ENCODE peak calls at places on chromosomes 2 and 18, in seven cellular contexts. One of them, this sample, is unnamed.

GRCh38 chr2:15654727-15655073 is 63.0 kb downstream of the DDX1 start:
- DNase-seq in neural crest cell: no peak
- DNase-seq in NCI-H2227 treated with DMSO at 0.1 percent for 48 hours: no peak
- DNase-seq in psoas muscle: no peak
- DNase-seq in activated CD4-positive, CD25-positive, alpha-beta regulatory T cell treated with anti-CD3 and anti-CD28 coated beads, Interleukin-2, amount 50 U/mL, for 72 hours: no peak
- DNase-seq in stimulated activated CD4-positive, alpha-beta T cell treated with anti-CD3 and anti-CD28 coated beads, TNF-alpha, amount 100 ng/mL, for 1 hour: no peak
- DNase-seq in hepatocyte: no peak
- DNase-seq in this sample: no peak

GRCh38 chr2:235776531-235776930 is 282.7 kb downstream of the AGAP1 start:
- DNase-seq in activated CD4-positive, CD25-positive, alpha-beta regulatory T cell treated with anti-CD3 and anti-CD28 coated beads, Interleukin-2, amount 50 U/mL, for 72 hours: no peak
- DNase-seq in hepatocyte: no peak
- DNase-seq in psoas muscle: no peak
- DNase-seq in stimulated activated CD4-positive, alpha-beta T cell treated with anti-CD3 and anti-CD28 coated beads, TNF-alpha, amount 100 ng/mL, for 1 hour: no peak
- DNase-seq in neural crest cell: no peak
- DNase-seq in NCI-H2227 treated with DMSO at 0.1 percent for 48 hours: no peak
- DNase-seq in this sample: no peak

GRCh38 chr2:182914852-182915251 is 48.4 kb upstream of the FRZB start:
- DNase-seq in psoas muscle: no peak
- DNase-seq in activated CD4-positive, CD25-positive, alpha-beta regulatory T cell treated with anti-CD3 and anti-CD28 coated beads, Interleukin-2, amount 50 U/mL, for 72 hours: no peak
- DNase-seq in hepatocyte: no peak
- DNase-seq in NCI-H2227 treated with DMSO at 0.1 percent for 48 hours: no peak
- DNase-seq in stimulated activated CD4-positive, alpha-beta T cell treated with anti-CD3 and anti-CD28 coated beads, TNF-alpha, amount 100 ng/mL, for 1 hour: no peak
- DNase-seq in neural crest cell: no peak
- DNase-seq in this sample: no peak

GRCh38 chr2:67251741-67252140 is 145.4 kb upstream of the ETAA1 start:
- DNase-seq in hepatocyte: no peak
- DNase-seq in neural crest cell: no peak
- DNase-seq in activated CD4-positive, CD25-positive, alpha-beta regulatory T cell treated with anti-CD3 and anti-CD28 coated beads, Interleukin-2, amount 50 U/mL, for 72 hours: no peak
- DNase-seq in NCI-H2227 treated with DMSO at 0.1 percent for 48 hours: no peak
- DNase-seq in stimulated activated CD4-positive, alpha-beta T cell treated with anti-CD3 and anti-CD28 coated beads, TNF-alpha, amount 100 ng/mL, for 1 hour: no peak
- DNase-seq in psoas muscle: no peak
- DNase-seq in this sample: no peak

GRCh38 chr2:175001546-175001945 is 3.6 kb downstream of the CHN1 start:
- DNase-seq in psoas muscle: no peak
- DNase-seq in stimulated activated CD4-positive, alpha-beta T cell treated with anti-CD3 and anti-CD28 coated beads, TNF-alpha, amount 100 ng/mL, for 1 hour: no peak
- DNase-seq in NCI-H2227 treated with DMSO at 0.1 percent for 48 hours: no peak
- DNase-seq in neural crest cell: no peak
- DNase-seq in hepatocyte: no peak
- DNase-seq in activated CD4-positive, CD25-positive, alpha-beta regulatory T cell treated with anti-CD3 and anti-CD28 coated beads, Interleukin-2, amount 50 U/mL, for 72 hours: no peak
- DNase-seq in this sample: no peak

GRCh38 chr2:42286268-42286946 is 74.6 kb downstream of the COX7A2L start:
- DNase-seq in hepatocyte: no peak
- DNase-seq in stimulated activated CD4-positive, alpha-beta T cell treated with anti-CD3 and anti-CD28 coated beads, TNF-alpha, amount 100 ng/mL, for 1 hour: no peak
- DNase-seq in NCI-H2227 treated with DMSO at 0.1 percent for 48 hours: no peak
- DNase-seq in neural crest cell: no peak
- DNase-seq in psoas muscle: no peak
- DNase-seq in activated CD4-positive, CD25-positive, alpha-beta regulatory T cell treated with anti-CD3 and anti-CD28 coated beads, Interleukin-2, amount 50 U/mL, for 72 hours: no peak
- DNase-seq in this sample: no peak

GRCh38 chr2:240615830-240616547 is 9.3 kb upstream of the GPR35 start:
- DNase-seq in psoas muscle: no peak
- DNase-seq in NCI-H2227 treated with DMSO at 0.1 percent for 48 hours: no peak
- DNase-seq in activated CD4-positive, CD25-positive, alpha-beta regulatory T cell treated with anti-CD3 and anti-CD28 coated beads, Interleukin-2, amount 50 U/mL, for 72 hours: peak
- DNase-seq in neural crest cell: no peak
- DNase-seq in stimulated activated CD4-positive, alpha-beta T cell treated with anti-CD3 and anti-CD28 coated beads, TNF-alpha, amount 100 ng/mL, for 1 hour: no peak
- DNase-seq in hepatocyte: no peak
- DNase-seq in this sample: no peak

GRCh38 chr2:228999326-228999725 is 271.8 kb downstream of the PID1 start:
- DNase-seq in stimulated activated CD4-positive, alpha-beta T cell treated with anti-CD3 and anti-CD28 coated beads, TNF-alpha, amount 100 ng/mL, for 1 hour: no peak
- DNase-seq in activated CD4-positive, CD25-positive, alpha-beta regulatory T cell treated with anti-CD3 and anti-CD28 coated beads, Interleukin-2, amount 50 U/mL, for 72 hours: no peak
- DNase-seq in hepatocyte: no peak
- DNase-seq in NCI-H2227 treated with DMSO at 0.1 percent for 48 hours: no peak
- DNase-seq in neural crest cell: no peak
- DNase-seq in psoas muscle: no peak
- DNase-seq in this sample: no peak

GRCh38 chr2:109513749-109514588 is 99.8 kb downstream of the SEPTIN10 start:
- DNase-seq in neural crest cell: no peak
- DNase-seq in NCI-H2227 treated with DMSO at 0.1 percent for 48 hours: no peak
- DNase-seq in psoas muscle: peak
- DNase-seq in hepatocyte: peak
- DNase-seq in stimulated activated CD4-positive, alpha-beta T cell treated with anti-CD3 and anti-CD28 coated beads, TNF-alpha, amount 100 ng/mL, for 1 hour: no peak
- DNase-seq in activated CD4-positive, CD25-positive, alpha-beta regulatory T cell treated with anti-CD3 and anti-CD28 coated beads, Interleukin-2, amount 50 U/mL, for 72 hours: no peak
- DNase-seq in this sample: peak

GRCh38 chr2:188512456-188512855 is 220.8 kb downstream of the GULP1 start:
- DNase-seq in stimulated activated CD4-positive, alpha-beta T cell treated with anti-CD3 and anti-CD28 coated beads, TNF-alpha, amount 100 ng/mL, for 1 hour: no peak
- DNase-seq in NCI-H2227 treated with DMSO at 0.1 percent for 48 hours: peak
- DNase-seq in activated CD4-positive, CD25-positive, alpha-beta regulatory T cell treated with anti-CD3 and anti-CD28 coated beads, Interleukin-2, amount 50 U/mL, for 72 hours: no peak
- DNase-seq in hepatocyte: peak
- DNase-seq in psoas muscle: no peak
- DNase-seq in neural crest cell: no peak
- DNase-seq in this sample: peak

GRCh38 chr2:216346781-216347180 is 25.5 kb downstream of the MARCHF4 start:
- DNase-seq in NCI-H2227 treated with DMSO at 0.1 percent for 48 hours: no peak
- DNase-seq in neural crest cell: no peak
- DNase-seq in psoas muscle: no peak
- DNase-seq in activated CD4-positive, CD25-positive, alpha-beta regulatory T cell treated with anti-CD3 and anti-CD28 coated beads, Interleukin-2, amount 50 U/mL, for 72 hours: no peak
- DNase-seq in stimulated activated CD4-positive, alpha-beta T cell treated with anti-CD3 and anti-CD28 coated beads, TNF-alpha, amount 100 ng/mL, for 1 hour: no peak
- DNase-seq in hepatocyte: no peak
- DNase-seq in this sample: no peak

GRCh38 chr2:105598853-105599252 is 145.9 kb upstream of the NCK2 start:
- DNase-seq in hepatocyte: no peak
- DNase-seq in NCI-H2227 treated with DMSO at 0.1 percent for 48 hours: no peak
- DNase-seq in neural crest cell: no peak
- DNase-seq in psoas muscle: no peak
- DNase-seq in stimulated activated CD4-positive, alpha-beta T cell treated with anti-CD3 and anti-CD28 coated beads, TNF-alpha, amount 100 ng/mL, for 1 hour: no peak
- DNase-seq in activated CD4-positive, CD25-positive, alpha-beta regulatory T cell treated with anti-CD3 and anti-CD28 coated beads, Interleukin-2, amount 50 U/mL, for 72 hours: no peak
- DNase-seq in this sample: no peak

GRCh38 chr18:41771971-41772370 is 183.1 kb upstream of the PIK3C3 start:
- DNase-seq in hepatocyte: no peak
- DNase-seq in neural crest cell: no peak
- DNase-seq in stimulated activated CD4-positive, alpha-beta T cell treated with anti-CD3 and anti-CD28 coated beads, TNF-alpha, amount 100 ng/mL, for 1 hour: no peak
- DNase-seq in NCI-H2227 treated with DMSO at 0.1 percent for 48 hours: no peak
- DNase-seq in activated CD4-positive, CD25-positive, alpha-beta regulatory T cell treated with anti-CD3 and anti-CD28 coated beads, Interleukin-2, amount 50 U/mL, for 72 hours: no peak
- DNase-seq in psoas muscle: no peak
- DNase-seq in this sample: no peak

GRCh38 chr18:6396276-6396675 is 18.4 kb downstream of the L3MBTL4 start:
- DNase-seq in neural crest cell: no peak
- DNase-seq in psoas muscle: no peak
- DNase-seq in hepatocyte: no peak
- DNase-seq in NCI-H2227 treated with DMSO at 0.1 percent for 48 hours: no peak
- DNase-seq in activated CD4-positive, CD25-positive, alpha-beta regulatory T cell treated with anti-CD3 and anti-CD28 coated beads, Interleukin-2, amount 50 U/mL, for 72 hours: no peak
- DNase-seq in stimulated activated CD4-positive, alpha-beta T cell treated with anti-CD3 and anti-CD28 coated beads, TNF-alpha, amount 100 ng/mL, for 1 hour: no peak
- DNase-seq in this sample: no peak

GRCh38 chr2:227163445-227163997 is 484 bp downstream of the COL4A4 start:
- DNase-seq in psoas muscle: no peak
- DNase-seq in NCI-H2227 treated with DMSO at 0.1 percent for 48 hours: no peak
- DNase-seq in hepatocyte: no peak
- DNase-seq in stimulated activated CD4-positive, alpha-beta T cell treated with anti-CD3 and anti-CD28 coated beads, TNF-alpha, amount 100 ng/mL, for 1 hour: no peak
- DNase-seq in activated CD4-positive, CD25-positive, alpha-beta regulatory T cell treated with anti-CD3 and anti-CD28 coated beads, Interleukin-2, amount 50 U/mL, for 72 hours: no peak
- DNase-seq in neural crest cell: no peak
- DNase-seq in this sample: no peak

GRCh38 chr2:201883559-201883958 is 77.2 kb downstream of the CDK15 start:
- DNase-seq in hepatocyte: no peak
- DNase-seq in activated CD4-positive, CD25-positive, alpha-beta regulatory T cell treated with anti-CD3 and anti-CD28 coated beads, Interleukin-2, amount 50 U/mL, for 72 hours: no peak
- DNase-seq in psoas muscle: peak
- DNase-seq in neural crest cell: no peak
- DNase-seq in NCI-H2227 treated with DMSO at 0.1 percent for 48 hours: no peak
- DNase-seq in stimulated activated CD4-positive, alpha-beta T cell treated with anti-CD3 and anti-CD28 coated beads, TNF-alpha, amount 100 ng/mL, for 1 hour: no peak
- DNase-seq in this sample: no peak

GRCh38 chr2:215465246-215465645 is 29.4 kb upstream of the FN1 start:
- DNase-seq in psoas muscle: no peak
- DNase-seq in NCI-H2227 treated with DMSO at 0.1 percent for 48 hours: no peak
- DNase-seq in neural crest cell: no peak
- DNase-seq in activated CD4-positive, CD25-positive, alpha-beta regulatory T cell treated with anti-CD3 and anti-CD28 coated beads, Interleukin-2, amount 50 U/mL, for 72 hours: no peak
- DNase-seq in hepatocyte: no peak
- DNase-seq in stimulated activated CD4-positive, alpha-beta T cell treated with anti-CD3 and anti-CD28 coated beads, TNF-alpha, amount 100 ng/mL, for 1 hour: no peak
- DNase-seq in this sample: no peak

GRCh38 chr2:176321916-176322315 is 52.7 kb downstream of the MTX2 start:
- DNase-seq in psoas muscle: no peak
- DNase-seq in neural crest cell: no peak
- DNase-seq in stimulated activated CD4-positive, alpha-beta T cell treated with anti-CD3 and anti-CD28 coated beads, TNF-alpha, amount 100 ng/mL, for 1 hour: no peak
- DNase-seq in NCI-H2227 treated with DMSO at 0.1 percent for 48 hours: no peak
- DNase-seq in hepatocyte: no peak
- DNase-seq in activated CD4-positive, CD25-positive, alpha-beta regulatory T cell treated with anti-CD3 and anti-CD28 coated beads, Interleukin-2, amount 50 U/mL, for 72 hours: no peak
- DNase-seq in this sample: no peak

GRCh38 chr18:12410121-12410520 is 2.4 kb downstream of the PRELID3A start:
- DNase-seq in NCI-H2227 treated with DMSO at 0.1 percent for 48 hours: no peak
- DNase-seq in hepatocyte: no peak
- DNase-seq in neural crest cell: no peak
- DNase-seq in psoas muscle: peak
- DNase-seq in stimulated activated CD4-positive, alpha-beta T cell treated with anti-CD3 and anti-CD28 coated beads, TNF-alpha, amount 100 ng/mL, for 1 hour: no peak
- DNase-seq in activated CD4-positive, CD25-positive, alpha-beta regulatory T cell treated with anti-CD3 and anti-CD28 coated beads, Interleukin-2, amount 50 U/mL, for 72 hours: no peak
- DNase-seq in this sample: no peak

GRCh38 chr2:219273887-219274391 is 5.2 kb upstream of the DNAJB2 start:
- DNase-seq in activated CD4-positive, CD25-positive, alpha-beta regulatory T cell treated with anti-CD3 and anti-CD28 coated beads, Interleukin-2, amount 50 U/mL, for 72 hours: no peak
- DNase-seq in stimulated activated CD4-positive, alpha-beta T cell treated with anti-CD3 and anti-CD28 coated beads, TNF-alpha, amount 100 ng/mL, for 1 hour: no peak
- DNase-seq in psoas muscle: no peak
- DNase-seq in hepatocyte: no peak
- DNase-seq in neural crest cell: no peak
- DNase-seq in NCI-H2227 treated with DMSO at 0.1 percent for 48 hours: no peak
- DNase-seq in this sample: no peak

GRCh38 chr2:85243101-85244072 is 84.4 kb downstream of the TGOLN2 start:
- DNase-seq in neural crest cell: peak
- DNase-seq in activated CD4-positive, CD25-positive, alpha-beta regulatory T cell treated with anti-CD3 and anti-CD28 coated beads, Interleukin-2, amount 50 U/mL, for 72 hours: no peak
- DNase-seq in NCI-H2227 treated with DMSO at 0.1 percent for 48 hours: peak
- DNase-seq in hepatocyte: no peak
- DNase-seq in psoas muscle: peak
- DNase-seq in stimulated activated CD4-positive, alpha-beta T cell treated with anti-CD3 and anti-CD28 coated beads, TNF-alpha, amount 100 ng/mL, for 1 hour: no peak
- DNase-seq in this sample: no peak

GRCh38 chr2:226716126-226716525 is 83.5 kb downstream of the IRS1 start:
- DNase-seq in stimulated activated CD4-positive, alpha-beta T cell treated with anti-CD3 and anti-CD28 coated beads, TNF-alpha, amount 100 ng/mL, for 1 hour: no peak
- DNase-seq in hepatocyte: no peak
- DNase-seq in activated CD4-positive, CD25-positive, alpha-beta regulatory T cell treated with anti-CD3 and anti-CD28 coated beads, Interleukin-2, amount 50 U/mL, for 72 hours: no peak
- DNase-seq in neural crest cell: no peak
- DNase-seq in NCI-H2227 treated with DMSO at 0.1 percent for 48 hours: no peak
- DNase-seq in psoas muscle: no peak
- DNase-seq in this sample: no peak

GRCh38 chr2:198857246-198857645 is 600.5 kb downstream of the SATB2 start:
- DNase-seq in activated CD4-positive, CD25-positive, alpha-beta regulatory T cell treated with anti-CD3 and anti-CD28 coated beads, Interleukin-2, amount 50 U/mL, for 72 hours: no peak
- DNase-seq in NCI-H2227 treated with DMSO at 0.1 percent for 48 hours: no peak
- DNase-seq in stimulated activated CD4-positive, alpha-beta T cell treated with anti-CD3 and anti-CD28 coated beads, TNF-alpha, amount 100 ng/mL, for 1 hour: no peak
- DNase-seq in neural crest cell: no peak
- DNase-seq in psoas muscle: no peak
- DNase-seq in hepatocyte: no peak
- DNase-seq in this sample: no peak

GRCh38 chr2:174957049-174957448 is 48.1 kb downstream of the CHN1 start:
- DNase-seq in stimulated activated CD4-positive, alpha-beta T cell treated with anti-CD3 and anti-CD28 coated beads, TNF-alpha, amount 100 ng/mL, for 1 hour: no peak
- DNase-seq in activated CD4-positive, CD25-positive, alpha-beta regulatory T cell treated with anti-CD3 and anti-CD28 coated beads, Interleukin-2, amount 50 U/mL, for 72 hours: no peak
- DNase-seq in NCI-H2227 treated with DMSO at 0.1 percent for 48 hours: no peak
- DNase-seq in psoas muscle: no peak
- DNase-seq in neural crest cell: no peak
- DNase-seq in hepatocyte: no peak
- DNase-seq in this sample: no peak

GRCh38 chr2:219408101-219409030 is 9.8 kb upstream of the DES start:
- DNase-seq in stimulated activated CD4-positive, alpha-beta T cell treated with anti-CD3 and anti-CD28 coated beads, TNF-alpha, amount 100 ng/mL, for 1 hour: no peak
- DNase-seq in NCI-H2227 treated with DMSO at 0.1 percent for 48 hours: no peak
- DNase-seq in activated CD4-positive, CD25-positive, alpha-beta regulatory T cell treated with anti-CD3 and anti-CD28 coated beads, Interleukin-2, amount 50 U/mL, for 72 hours: no peak
- DNase-seq in hepatocyte: peak
- DNase-seq in neural crest cell: no peak
- DNase-seq in psoas muscle: no peak
- DNase-seq in this sample: no peak

GRCh38 chr2:150938586-150938985 is 323.1 kb downstream of the RBM43 start:
- DNase-seq in psoas muscle: no peak
- DNase-seq in neural crest cell: no peak
- DNase-seq in activated CD4-positive, CD25-positive, alpha-beta regulatory T cell treated with anti-CD3 and anti-CD28 coated beads, Interleukin-2, amount 50 U/mL, for 72 hours: no peak
- DNase-seq in hepatocyte: no peak
- DNase-seq in NCI-H2227 treated with DMSO at 0.1 percent for 48 hours: no peak
- DNase-seq in stimulated activated CD4-positive, alpha-beta T cell treated with anti-CD3 and anti-CD28 coated beads, TNF-alpha, amount 100 ng/mL, for 1 hour: no peak
- DNase-seq in this sample: no peak

GRCh38 chr2:30255466-30256408 is 24.4 kb downstream of the LBH start:
- DNase-seq in NCI-H2227 treated with DMSO at 0.1 percent for 48 hours: no peak
- DNase-seq in psoas muscle: no peak
- DNase-seq in neural crest cell: no peak
- DNase-seq in stimulated activated CD4-positive, alpha-beta T cell treated with anti-CD3 and anti-CD28 coated beads, TNF-alpha, amount 100 ng/mL, for 1 hour: no peak
- DNase-seq in hepatocyte: peak
- DNase-seq in activated CD4-positive, CD25-positive, alpha-beta regulatory T cell treated with anti-CD3 and anti-CD28 coated beads, Interleukin-2, amount 50 U/mL, for 72 hours: no peak
- DNase-seq in this sample: no peak

GRCh38 chr2:58800846-58801245 is 559.7 kb upstream of the FANCL start:
- DNase-seq in NCI-H2227 treated with DMSO at 0.1 percent for 48 hours: no peak
- DNase-seq in activated CD4-positive, CD25-positive, alpha-beta regulatory T cell treated with anti-CD3 and anti-CD28 coated beads, Interleukin-2, amount 50 U/mL, for 72 hours: no peak
- DNase-seq in stimulated activated CD4-positive, alpha-beta T cell treated with anti-CD3 and anti-CD28 coated beads, TNF-alpha, amount 100 ng/mL, for 1 hour: no peak
- DNase-seq in psoas muscle: no peak
- DNase-seq in neural crest cell: no peak
- DNase-seq in hepatocyte: no peak
- DNase-seq in this sample: no peak

GRCh38 chr18:22552254-22552653 is 134.5 kb upstream of the CTAGE1 start:
- DNase-seq in stimulated activated CD4-positive, alpha-beta T cell treated with anti-CD3 and anti-CD28 coated beads, TNF-alpha, amount 100 ng/mL, for 1 hour: no peak
- DNase-seq in hepatocyte: no peak
- DNase-seq in neural crest cell: no peak
- DNase-seq in activated CD4-positive, CD25-positive, alpha-beta regulatory T cell treated with anti-CD3 and anti-CD28 coated beads, Interleukin-2, amount 50 U/mL, for 72 hours: no peak
- DNase-seq in psoas muscle: no peak
- DNase-seq in NCI-H2227 treated with DMSO at 0.1 percent for 48 hours: no peak
- DNase-seq in this sample: no peak

GRCh38 chr2:95050385-95051300 is 25.1 kb downstream of the MAL start:
- DNase-seq in hepatocyte: no peak
- DNase-seq in stimulated activated CD4-positive, alpha-beta T cell treated with anti-CD3 and anti-CD28 coated beads, TNF-alpha, amount 100 ng/mL, for 1 hour: no peak
- DNase-seq in psoas muscle: no peak
- DNase-seq in neural crest cell: no peak
- DNase-seq in NCI-H2227 treated with DMSO at 0.1 percent for 48 hours: no peak
- DNase-seq in activated CD4-positive, CD25-positive, alpha-beta regulatory T cell treated with anti-CD3 and anti-CD28 coated beads, Interleukin-2, amount 50 U/mL, for 72 hours: no peak
- DNase-seq in this sample: no peak

This sample was measured in AG04450.